ENCODE peak calls at places on chromosome 5, in seven cellular contexts. One of them, this sample, is unnamed.

GRCh38 chr5:150256416-150257064 is 33.0 kb downstream of the CAMK2A start:
- DNase-seq in uterus: no peak
- DNase-seq in HCT116: no peak
- DNase-seq in A549: peak
- DNase-seq in breast epithelium: no peak
- DNase-seq in endothelial cell of umbilical vein: no peak
- DNase-seq in ovary: no peak
- DNase-seq in this sample: no peak

GRCh38 chr5:50657044-50657443 is 9.4 kb upstream of the PARP8 start:
- DNase-seq in uterus: no peak
- DNase-seq in HCT116: no peak
- DNase-seq in A549: no peak
- DNase-seq in breast epithelium: no peak
- DNase-seq in endothelial cell of umbilical vein: no peak
- DNase-seq in ovary: no peak
- DNase-seq in this sample: no peak

GRCh38 chr5:64003966-64004365 is 41.7 kb upstream of the HTR1A start:
- DNase-seq in uterus: no peak
- DNase-seq in HCT116: no peak
- DNase-seq in A549: no peak
- DNase-seq in breast epithelium: no peak
- DNase-seq in endothelial cell of umbilical vein: no peak
- DNase-seq in ovary: no peak
- DNase-seq in this sample: no peak

GRCh38 chr5:54171645-54172384 is 138.6 kb downstream of the ARL15 start:
- DNase-seq in uterus: no peak
- DNase-seq in HCT116: no peak
- DNase-seq in A549: no peak
- DNase-seq in breast epithelium: no peak
- DNase-seq in endothelial cell of umbilical vein: peak
- DNase-seq in ovary: no peak
- DNase-seq in this sample: no peak

GRCh38 chr5:179536676-179537075 is 13.7 kb upstream of the RUFY1 start:
- DNase-seq in uterus: no peak
- DNase-seq in HCT116: no peak
- DNase-seq in A549: no peak
- DNase-seq in breast epithelium: no peak
- DNase-seq in endothelial cell of umbilical vein: no peak
- DNase-seq in ovary: no peak
- DNase-seq in this sample: no peak

GRCh38 chr5:150562832-150563231 is 54.9 kb downstream of the NDST1 start:
- DNase-seq in uterus: peak
- DNase-seq in HCT116: peak
- DNase-seq in A549: peak
- DNase-seq in breast epithelium: no peak
- DNase-seq in endothelial cell of umbilical vein: peak
- DNase-seq in ovary: no peak
- DNase-seq in this sample: no peak

GRCh38 chr5:167524941-167525485 is 766.4 kb upstream of the WWC1 start:
- DNase-seq in uterus: no peak
- DNase-seq in HCT116: no peak
- DNase-seq in A549: no peak
- DNase-seq in breast epithelium: no peak
- DNase-seq in endothelial cell of umbilical vein: no peak
- DNase-seq in ovary: no peak
- DNase-seq in this sample: no peak

GRCh38 chr5:126516133-126516532 is 78.9 kb downstream of the ALDH7A1 start:
- DNase-seq in uterus: no peak
- DNase-seq in HCT116: no peak
- DNase-seq in A549: no peak
- DNase-seq in breast epithelium: no peak
- DNase-seq in endothelial cell of umbilical vein: no peak
- DNase-seq in ovary: no peak
- DNase-seq in this sample: no peak

GRCh38 chr5:6043491-6044310 is 334.6 kb downstream of the MED10 start:
- DNase-seq in uterus: no peak
- DNase-seq in HCT116: no peak
- DNase-seq in A549: no peak
- DNase-seq in breast epithelium: no peak
- DNase-seq in endothelial cell of umbilical vein: no peak
- DNase-seq in ovary: no peak
- DNase-seq in this sample: no peak

GRCh38 chr5:39192449-39193160 is 26.8 kb downstream of the FYB1 start:
- DNase-seq in uterus: no peak
- DNase-seq in HCT116: no peak
- DNase-seq in A549: no peak
- DNase-seq in breast epithelium: no peak
- DNase-seq in endothelial cell of umbilical vein: no peak
- DNase-seq in ovary: no peak
- DNase-seq in this sample: no peak

GRCh38 chr5:85647349-85648127 is 970.2 kb upstream of the COX7C start:
- DNase-seq in uterus: no peak
- DNase-seq in HCT116: no peak
- DNase-seq in A549: no peak
- DNase-seq in breast epithelium: no peak
- DNase-seq in endothelial cell of umbilical vein: no peak
- DNase-seq in ovary: no peak
- DNase-seq in this sample: no peak

GRCh38 chr5:38802125-38802524 is 43.7 kb upstream of the OSMR start:
- DNase-seq in uterus: no peak
- DNase-seq in HCT116: no peak
- DNase-seq in A549: no peak
- DNase-seq in breast epithelium: no peak
- DNase-seq in endothelial cell of umbilical vein: no peak
- DNase-seq in ovary: no peak
- DNase-seq in this sample: no peak

DNA sequence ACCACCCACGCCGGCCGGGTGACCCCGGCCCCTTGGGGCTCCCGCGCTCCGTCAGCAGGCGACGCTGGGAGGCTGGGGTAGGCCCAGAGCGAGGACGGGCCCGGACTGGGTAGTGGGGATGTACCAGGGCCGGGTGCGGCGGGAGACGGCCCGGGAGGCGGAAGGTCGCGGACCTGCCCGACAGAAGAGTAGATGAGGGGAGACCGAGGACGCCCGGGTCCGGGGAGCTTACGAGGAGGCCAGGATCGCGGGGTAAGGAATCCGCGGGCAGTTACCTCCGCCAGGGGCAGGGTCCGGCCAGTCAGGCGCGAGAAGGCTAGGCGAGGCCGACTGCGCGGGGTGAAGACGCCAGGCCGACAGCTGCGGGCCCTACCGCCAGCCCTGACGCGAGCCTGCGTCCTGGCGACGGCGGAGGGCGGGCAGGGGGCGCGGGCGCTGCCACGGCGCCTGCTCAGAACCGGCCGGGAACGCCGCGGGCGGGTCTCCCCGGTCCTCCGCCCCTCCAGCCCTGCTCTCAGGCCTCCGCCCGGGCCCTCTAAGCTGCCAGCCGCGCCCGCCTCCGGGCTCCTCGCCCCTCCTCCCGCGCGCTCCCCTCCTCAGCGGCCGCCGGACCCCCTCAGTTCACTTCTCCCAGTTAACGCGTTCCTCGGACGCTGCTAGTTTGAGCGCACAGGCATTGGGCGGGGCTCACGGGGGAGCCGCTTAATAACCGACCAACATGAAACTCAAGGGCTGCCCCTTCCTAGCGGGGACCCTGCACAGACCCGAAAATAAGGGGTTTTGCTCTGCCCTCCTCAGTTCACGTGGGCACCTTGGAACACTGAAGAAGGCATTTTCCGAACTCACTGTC is at the start of gene CPLANE1:
- DNase-seq in uterus: peak
- DNase-seq in HCT116: no peak
- DNase-seq in A549: peak
- DNase-seq in breast epithelium: peak
- DNase-seq in endothelial cell of umbilical vein: peak
- DNase-seq in ovary: peak
- DNase-seq in this sample: peak
- TF ChIP-seq POLR2A in uterus: peak
- TF ChIP-seq POLR2A in HCT116: peak
- TF ChIP-seq POLR2A in A549: peak
- TF ChIP-seq POLR2A in breast epithelium: no peak
- TF ChIP-seq POLR2A in endothelial cell of umbilical vein: peak
- TF ChIP-seq POLR2A in ovary: peak
- TF ChIP-seq POLR2A in this sample: peak

GRCh38 chr5:87116821-87117512 is 150.7 kb upstream of the RASA1 start:
- DNase-seq in uterus: no peak
- DNase-seq in HCT116: no peak
- DNase-seq in A549: no peak
- DNase-seq in breast epithelium: no peak
- DNase-seq in endothelial cell of umbilical vein: no peak
- DNase-seq in ovary: no peak
- DNase-seq in this sample: no peak

GRCh38 chr5:87122171-87122977 is 145.3 kb upstream of the RASA1 start:
- DNase-seq in uterus: no peak
- DNase-seq in HCT116: no peak
- DNase-seq in A549: no peak
- DNase-seq in breast epithelium: no peak
- DNase-seq in endothelial cell of umbilical vein: no peak
- DNase-seq in ovary: no peak
- DNase-seq in this sample: no peak

GRCh38 chr5:87120518-87121314 is 147.0 kb upstream of the RASA1 start:
- DNase-seq in uterus: no peak
- DNase-seq in HCT116: peak
- DNase-seq in A549: no peak
- DNase-seq in breast epithelium: no peak
- DNase-seq in endothelial cell of umbilical vein: peak
- DNase-seq in ovary: no peak
- DNase-seq in this sample: no peak

GRCh38 chr5:87121315-87122170 is 146.1 kb upstream of the RASA1 start:
- DNase-seq in uterus: no peak
- DNase-seq in HCT116: peak
- DNase-seq in A549: peak
- DNase-seq in breast epithelium: no peak
- DNase-seq in endothelial cell of umbilical vein: peak
- DNase-seq in ovary: no peak
- DNase-seq in this sample: peak

DNA sequence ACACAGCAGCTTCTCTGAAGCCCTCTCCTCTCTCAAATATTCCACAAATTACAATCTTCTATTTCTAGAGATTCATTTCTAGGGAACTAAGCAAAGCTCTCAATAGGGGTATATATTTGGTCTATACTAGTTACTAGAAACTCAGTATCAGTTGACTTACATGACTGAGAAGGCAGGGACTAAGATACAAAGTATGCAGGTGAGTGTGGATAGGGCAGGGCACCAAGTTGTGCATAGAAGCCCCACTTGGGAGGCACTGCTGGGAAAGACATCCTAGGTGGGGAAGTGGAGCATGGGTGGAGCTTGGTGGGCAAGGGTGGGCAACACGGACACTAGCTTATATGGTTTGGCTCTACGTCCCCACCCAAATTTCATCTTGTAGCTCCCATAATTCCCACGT is 148.1 kb upstream of the RASA1 start:
- DNase-seq in uterus: no peak
- DNase-seq in HCT116: no peak
- DNase-seq in A549: no peak
- DNase-seq in breast epithelium: no peak
- DNase-seq in endothelial cell of umbilical vein: no peak
- DNase-seq in ovary: no peak
- DNase-seq in this sample: no peak
- H3K27ac ChIP-seq in uterus: no peak
- H3K27ac ChIP-seq in HCT116: peak
- H3K27ac ChIP-seq in A549: peak
- H3K27ac ChIP-seq in breast epithelium: peak
- H3K27ac ChIP-seq in endothelial cell of umbilical vein: peak
- H3K27ac ChIP-seq in ovary: no peak
- H3K27ac ChIP-seq in this sample: no peak

DNA sequence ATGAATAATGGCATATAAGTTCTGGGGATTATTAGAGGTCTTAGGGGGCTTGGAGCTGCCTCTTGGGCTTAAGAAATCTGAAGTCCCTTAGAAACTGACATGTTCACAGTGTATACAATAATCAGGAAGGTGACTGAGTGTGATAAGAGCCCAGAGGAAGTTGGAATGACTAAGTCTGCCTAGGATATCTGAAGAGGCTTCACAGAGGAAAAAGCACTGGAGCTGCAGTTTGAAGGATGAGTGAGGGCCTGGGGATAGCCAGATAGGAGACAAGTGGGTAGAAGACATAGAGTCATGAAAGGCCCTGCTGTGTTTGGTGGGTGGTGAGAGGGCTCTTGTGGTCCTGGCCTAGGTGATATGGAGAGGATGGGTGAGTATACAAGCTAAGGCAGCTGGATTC is 8.8 kb downstream of the NEUROG1 start:
- DNase-seq in uterus: no peak
- DNase-seq in HCT116: no peak
- DNase-seq in A549: no peak
- DNase-seq in breast epithelium: no peak
- DNase-seq in endothelial cell of umbilical vein: peak
- DNase-seq in ovary: no peak
- DNase-seq in this sample: no peak
- H3K4me3 ChIP-seq in uterus: no peak
- H3K4me3 ChIP-seq in HCT116: no peak
- H3K4me3 ChIP-seq in A549: no peak
- H3K4me3 ChIP-seq in breast epithelium: no peak
- H3K4me3 ChIP-seq in endothelial cell of umbilical vein: no peak
- H3K4me3 ChIP-seq in ovary: no peak
- H3K4me3 ChIP-seq in this sample: no peak

GRCh38 chr5:42894057-42894456 is 82.4 kb upstream of the SELENOP start:
- DNase-seq in uterus: no peak
- DNase-seq in HCT116: no peak
- DNase-seq in A549: no peak
- DNase-seq in breast epithelium: no peak
- DNase-seq in endothelial cell of umbilical vein: no peak
- DNase-seq in ovary: no peak
- DNase-seq in this sample: no peak
- TF ChIP-seq POLR2A in uterus: no peak
- TF ChIP-seq POLR2A in HCT116: no peak
- TF ChIP-seq POLR2A in A549: no peak
- TF ChIP-seq POLR2A in breast epithelium: no peak
- TF ChIP-seq POLR2A in endothelial cell of umbilical vein: no peak
- TF ChIP-seq POLR2A in ovary: no peak
- TF ChIP-seq POLR2A in this sample: no peak

DNA sequence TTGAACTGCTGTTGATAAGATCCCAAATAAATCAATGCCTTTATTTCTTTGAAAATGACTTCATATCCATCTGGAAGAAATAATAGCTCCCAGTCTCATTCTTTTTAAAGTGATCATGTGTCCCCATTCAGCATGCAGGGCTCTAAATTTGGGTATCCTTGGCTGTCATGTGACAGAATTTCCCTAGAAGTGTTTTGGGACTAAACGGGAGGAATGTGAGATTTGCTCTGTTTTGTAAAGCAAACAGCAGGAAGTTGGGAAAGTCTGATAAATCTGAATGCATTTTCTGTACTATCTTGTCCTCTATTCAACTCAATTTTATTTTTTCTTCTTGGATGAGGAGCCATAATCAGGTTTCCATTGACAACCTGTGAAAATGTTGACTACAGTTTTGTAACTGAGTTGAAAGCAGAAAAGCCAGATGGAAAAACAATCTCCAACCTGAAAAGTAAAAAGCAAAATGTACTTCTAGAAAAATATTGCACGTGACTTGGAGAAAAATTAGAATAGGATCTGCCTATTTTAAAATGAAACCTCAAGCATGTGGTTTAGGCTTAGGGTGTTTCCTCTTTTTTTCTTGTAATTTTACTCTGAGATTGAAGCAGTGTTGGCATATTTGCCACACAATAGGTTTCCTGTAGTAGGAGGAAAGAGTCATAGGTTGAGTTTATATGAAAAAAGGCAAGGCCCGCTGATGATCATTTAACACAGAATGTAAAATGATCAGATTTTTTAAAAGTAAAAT is 76.2 kb upstream of the IL6ST start:
- DNase-seq in uterus: no peak
- DNase-seq in HCT116: no peak
- DNase-seq in A549: no peak
- DNase-seq in breast epithelium: no peak
- DNase-seq in endothelial cell of umbilical vein: peak
- DNase-seq in ovary: no peak
- DNase-seq in this sample: no peak
- H3K27ac ChIP-seq in uterus: peak
- H3K27ac ChIP-seq in HCT116: no peak
- H3K27ac ChIP-seq in A549: peak
- H3K27ac ChIP-seq in breast epithelium: peak
- H3K27ac ChIP-seq in endothelial cell of umbilical vein: no peak
- H3K27ac ChIP-seq in ovary: peak
- H3K27ac ChIP-seq in this sample: peak

This sample was measured in gastrocnemius medialis.